ENCODE peak calls at places on chromosomes 16 and 17, in nine cellular contexts. W is endothelial cell, C is cardiac fibroblast, Y is pancreas, K is colonic mucosa, S is HT-29, P is T-helper 1 cell, H is left lung, X is T-helper 17 cell. L is an unnamed sample.

GRCh38 chr16:55057866-55058265 is 127.2 kb downstream of the IRX5 start:
- DNase-seq in K (no peak), C (no peak), W (no peak), Y (no peak), X (no peak), H (no peak), P (no peak), S (no peak), L (no peak)

GRCh38 chr17:78581304-78581703 is 4.1 kb upstream of the DNAH17 start:
- DNase-seq in H (no peak), Y (no peak), K (no peak), P (no peak), S (no peak), W (no peak), C (no peak), X (no peak), L (no peak)

GRCh38 chr17:50843150-50843905 is 7.9 kb downstream of the WFIKKN2 start:
- DNase-seq in P (no peak), K (no peak), W (no peak), C (no peak), X (no peak), H (no peak), Y (no peak), S (no peak), L (no peak)

GRCh38 chr17:82050152-82050760 is 1.4 kb downstream of the RFNG start:
- DNase-seq in P (no peak), S (no peak), W (no peak), H (peak; percentile 60), K (no peak), C (no peak), Y (no peak), X (no peak), L (no peak)

GRCh38 chr17:28345420-28346198 is 10.0 kb downstream of the TNFAIP1 start:
- DNase-seq in Y (no peak), W (no peak), P (no peak), X (no peak), K (no peak), S (no peak), C (peak; percentile 15), H (no peak), L (no peak)

GRCh38 chr17:67477687-67478086 is 100.6 kb downstream of the PITPNC1 start:
- DNase-seq in P (no peak), Y (no peak), K (no peak), H (no peak), C (peak; percentile 75), X (no peak), W (no peak), S (no peak), L (no peak)

GRCh38 chr17:75325827-75326586 is 36.8 kb upstream of the SLC25A19 start:
- DNase-seq in K (no peak), P (no peak), W (no peak), X (no peak), C (peak; percentile 72), S (no peak), H (no peak), Y (no peak), L (no peak)

GRCh38 chr17:50221500-50222480 is 20.4 kb upstream of the COL1A1 start:
- DNase-seq in Y (no peak), P (no peak), C (peak; percentile 66), W (no peak), X (no peak), H (peak; percentile 87), K (no peak), S (no peak), L (peak; percentile 92)

GRCh38 chr17:70081885-70082284 is 6.9 kb downstream of the KCNJ16 start:
- DNase-seq in C (no peak), S (no peak), H (no peak), X (no peak), W (no peak), Y (no peak), K (no peak), P (no peak), L (no peak)

GRCh38 chr16:8855972-8856371 is 12.8 kb downstream of the CARHSP1 start:
- DNase-seq in W (no peak), X (no peak), C (no peak), K (no peak), S (no peak), Y (peak; percentile 12), P (no peak), H (peak; percentile 8), L (no peak)

GRCh38 chr16:85412911-85413520 is 200.1 kb upstream of the GSE1 start:
- DNase-seq in X (peak; percentile 3), K (no peak), P (peak; percentile 4), S (no peak), Y (peak; percentile 66), W (peak; percentile 2), C (no peak), H (peak; percentile 64), L (peak; percentile 34)

L was measured in lower lobe of right lung.